ENCODE peak calls at places on chromosomes 5 and 9, in four cellular contexts. O is spleen; P is hepatocyte; A is CD4-positive, alpha-beta memory T cell. I is an unnamed sample.

GRCh38 chr5:97425511-97425910 is 242.5 kb upstream of the RIOK2 start:
- DNase-seq in O (peak; percentile 23), A (no peak), P (no peak), I (peak; percentile 47)

GRCh38 chr9:8364021-8364782 is 564.6 kb upstream of the DMAC1 start:
- DNase-seq in P (no peak), O (no peak), A (no peak), I (no peak)

GRCh38 chr9:16058131-16058549 is 505.3 kb downstream of the CCDC171 start:
- DNase-seq in P (no peak), O (no peak), A (no peak), I (no peak)

GRCh38 chr9:14433293-14433818 is 119.4 kb upstream of the NFIB start:
- DNase-seq in P (no peak), A (no peak), O (no peak), I (no peak)

GRCh38 chr9:95182854-95183563 is 134.5 kb downstream of the FANCC start:
- DNase-seq in P (peak; percentile 47), A (no peak), O (no peak), I (peak; percentile 16)

GRCh38 chr5:160486573-160486972 is 64.9 kb downstream of the PTTG1 start:
- DNase-seq in A (peak; percentile 29), P (no peak), O (no peak), I (no peak)

GRCh38 chr5:54224083-54224836 is 86.1 kb downstream of the ARL15 start:
- DNase-seq in O (no peak), A (no peak), P (no peak), I (no peak)

GRCh38 chr5:77900691-77901090 is 124.6 kb upstream of the TBCA start:
- DNase-seq in A (no peak), O (no peak), P (no peak), I (no peak)

GRCh38 chr9:121269030-121269887 is 1.3 kb downstream of the GSN start:
- DNase-seq in A (no peak), O (no peak), P (peak; percentile 47), I (no peak)

GRCh38 chr9:121267689-121268597 is at the start of gene GSN:
- DNase-seq in O (peak; percentile 96), A (peak; percentile 25), P (peak; percentile 92), I (peak; percentile 89)

GRCh38 chr9:121269888-121270254 is 1.9 kb downstream of the GSN start:
- DNase-seq in P (no peak), A (no peak), O (no peak), I (no peak)

GRCh38 chr9:121266906-121267650 is 884 bp upstream of the GSN start:
- DNase-seq in O (no peak), A (no peak), P (no peak), I (no peak)

DNA sequence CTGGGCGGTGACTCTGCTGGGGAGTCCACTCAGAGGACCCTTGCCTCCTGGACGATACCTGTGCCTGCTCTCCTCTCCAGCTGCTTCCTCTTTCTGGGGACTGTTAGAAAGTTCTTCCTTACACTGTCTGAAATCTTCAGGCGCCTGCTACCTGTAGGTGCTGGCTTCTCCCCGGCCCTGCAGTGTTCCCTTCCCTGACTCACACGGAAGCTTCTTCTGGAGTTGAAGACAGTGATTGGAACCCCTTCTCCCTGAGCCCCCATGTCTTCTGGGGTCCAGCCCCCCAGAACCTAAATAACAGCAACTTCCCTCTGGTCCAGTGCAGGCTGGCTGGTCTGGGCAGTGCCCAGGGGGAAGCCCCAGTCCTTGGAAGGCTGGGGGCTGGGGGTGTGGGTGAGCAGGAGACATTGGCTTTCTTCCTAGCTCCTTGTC is 652 bp downstream of the GSN start:
- DNase-seq in O (no peak), A (no peak), P (no peak), I (peak; percentile 65)
- H3K4me1 ChIP-seq in O (peaks cover 30% of the 10 kb centered on the region), A (peaks cover 12% of the 10 kb centered on the region), P (peaks cover 46% of the 10 kb centered on the region), I (peaks cover 35% of the 10 kb centered on the region)

GRCh38 chr5:170314696-170315095 is 17.1 kb upstream of the LCP2 start:
- DNase-seq in O (peak; percentile 38), P (no peak), A (no peak), I (no peak)

GRCh38 chr5:170312666-170313065 is 15.1 kb upstream of the LCP2 start:
- DNase-seq in O (no peak), P (peak; percentile 52), A (no peak), I (peak; percentile 59)

GRCh38 chr5:170313344-170313743 is 15.8 kb upstream of the LCP2 start:
- DNase-seq in A (peak; percentile 62), O (no peak), P (no peak), I (no peak)

GRCh38 chr5:170310187-170310586 is 12.6 kb upstream of the LCP2 start:
- DNase-seq in P (no peak), A (no peak), O (no peak), I (no peak)

DNA sequence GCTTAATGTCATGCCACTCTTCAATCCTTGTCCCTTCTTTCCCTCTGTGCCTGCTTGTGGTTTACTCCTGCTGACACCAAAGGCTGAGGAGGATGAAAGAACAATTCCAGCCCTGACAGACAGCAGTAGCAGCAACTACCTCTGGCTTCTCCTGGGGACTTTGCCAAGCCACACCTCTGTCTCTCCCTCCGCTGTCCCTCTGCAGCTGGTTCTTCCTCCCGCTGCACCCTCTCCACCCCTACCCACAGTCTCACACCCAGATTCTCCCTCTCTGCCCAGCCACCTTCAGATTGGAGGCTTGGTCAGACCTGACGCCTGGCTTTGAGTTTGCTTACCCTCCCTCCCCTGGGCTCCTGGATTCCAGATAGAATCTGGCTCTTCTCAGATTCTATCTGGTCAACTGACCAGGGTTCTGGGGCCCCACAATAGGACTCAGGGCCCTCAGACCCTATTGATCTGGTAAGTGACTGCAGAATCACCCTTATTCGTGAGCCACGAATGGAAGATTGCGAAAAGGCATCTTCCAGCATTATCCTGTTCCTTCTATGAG is 14.4 kb upstream of the LCP2 start:
- DNase-seq in O (no peak), A (no peak), P (no peak), I (no peak)
- H3K4me1 ChIP-seq in O (peaks cover 33% of the 10 kb centered on the region), A (peaks cover 48% of the 10 kb centered on the region), P (peaks cover 4% of the 10 kb centered on the region), I (peaks cover 29% of the 10 kb centered on the region)

GRCh38 chr5:150639317-150639738 is 1.1 kb upstream of the SYNPO start:
- DNase-seq in A (no peak), P (no peak), O (no peak), I (no peak)

GRCh38 chr5:150641006-150641570 is 628 bp downstream of the SYNPO start:
- DNase-seq in A (no peak), O (no peak), P (no peak), I (no peak)

GRCh38 chr5:150641826-150642566 is 1.5 kb downstream of the SYNPO start:
- DNase-seq in O (no peak), A (no peak), P (no peak), I (no peak)

GRCh38 chr5:150639751-150640150 is 709 bp upstream of the SYNPO start:
- DNase-seq in A (no peak), O (no peak), P (no peak), I (no peak)

GRCh38 chr5:150640311-150641005 is at the start of gene SYNPO:
- DNase-seq in P (peak; percentile 87), A (no peak), O (no peak), I (no peak)
- H3K4me1 ChIP-seq in P (peaks cover 91% of the 10 kb centered on the region), A (no peaks in the 10 kb centered on the region), O (peaks cover 37% of the 10 kb centered on the region), I (no peaks in the 10 kb centered on the region)

GRCh38 chr5:150479416-150479815 is 28.5 kb upstream of the NDST1 start:
- DNase-seq in P (no peak), A (no peak), O (no peak), I (no peak)
- H3K4me1 ChIP-seq in P (no peaks in the 10 kb centered on the region), A (no peaks in the 10 kb centered on the region), O (no peaks in the 10 kb centered on the region), I (no peaks in the 10 kb centered on the region)

DNA sequence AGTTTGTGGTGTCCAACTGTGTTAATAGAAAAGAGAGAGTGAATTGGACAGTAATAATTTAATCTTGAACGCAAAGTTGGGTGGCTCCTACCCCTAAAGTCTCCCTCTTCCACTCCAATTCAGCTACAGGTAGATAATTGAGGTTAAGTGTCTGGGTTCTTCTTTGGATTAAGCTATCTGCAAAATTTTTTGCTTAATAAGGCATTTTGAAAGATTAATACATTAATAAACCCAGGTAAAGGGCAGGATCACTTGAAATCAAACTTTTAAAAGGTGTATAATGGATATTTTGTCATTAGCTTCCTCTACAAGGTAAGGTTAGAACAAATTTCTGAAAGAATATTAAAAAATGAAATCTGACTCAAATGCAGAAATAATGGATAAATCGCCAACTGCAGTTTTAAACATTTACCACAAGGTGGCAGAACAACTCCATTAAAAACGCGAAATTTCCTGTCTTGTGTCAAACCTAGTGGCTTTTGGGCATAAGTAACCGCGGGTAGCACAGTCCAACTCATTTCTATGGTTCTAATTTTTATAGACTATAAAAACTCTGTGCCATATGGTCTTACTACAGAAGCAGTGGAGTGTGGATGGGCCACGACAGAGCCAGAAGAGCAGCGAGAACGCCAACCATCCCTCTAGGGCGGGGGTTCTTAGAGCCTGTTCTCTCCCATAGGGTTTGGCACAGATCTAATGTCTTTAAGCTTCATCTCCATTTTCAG is 276.5 kb downstream of the ARHGEF28 start:
- DNase-seq in P (peak; percentile 72), A (peak; percentile 44), O (no peak), I (peak; percentile 84)
- H3K4me1 ChIP-seq in P (peaks cover 3% of the 10 kb centered on the region), A (no peaks in the 10 kb centered on the region), O (peaks cover 5% of the 10 kb centered on the region), I (peaks cover 11% of the 10 kb centered on the region)

DNA sequence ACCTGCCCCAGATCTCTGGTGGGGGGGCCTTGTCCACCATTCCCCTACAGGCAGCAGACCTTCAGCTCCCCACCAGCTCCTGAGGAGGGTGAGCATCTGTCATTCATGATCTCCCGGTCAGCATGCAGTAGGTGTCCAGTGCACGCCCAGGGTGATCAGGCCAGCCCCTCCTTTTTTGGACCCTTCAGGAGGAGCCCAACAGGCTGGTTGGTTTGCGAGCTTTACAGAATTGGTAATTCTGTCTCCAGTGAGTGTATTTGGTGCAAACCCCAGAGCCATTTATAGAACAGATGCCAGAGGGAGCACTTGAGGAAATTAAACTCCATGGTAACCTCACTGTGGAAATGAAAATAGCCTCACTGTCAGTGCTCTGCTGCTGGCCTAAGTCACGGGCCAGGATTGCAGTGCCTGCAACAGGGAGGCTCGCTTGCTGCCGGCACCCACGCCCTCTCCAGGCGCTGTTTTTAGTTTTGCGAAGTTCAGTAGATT is 23.4 kb downstream of the WNK2 start:
- DNase-seq in A (no peak), O (peak; percentile 71), P (no peak), I (no peak)
- H3K4me1 ChIP-seq in A (no peaks in the 10 kb centered on the region), O (no peaks in the 10 kb centered on the region), P (peaks cover 27% of the 10 kb centered on the region), I (no peaks in the 10 kb centered on the region)

GRCh38 chr9:124261787-124262595 is 4.2 kb downstream of the NEK6 start:
- DNase-seq in P (no peak), O (no peak), A (no peak), I (peak; percentile 56)
- H3K4me1 ChIP-seq in P (peaks cover 52% of the 10 kb centered on the region), O (peaks cover 61% of the 10 kb centered on the region), A (peaks cover 31% of the 10 kb centered on the region), I (peaks cover 80% of the 10 kb centered on the region)